ENCODE peak calls at places on chromosomes 12 and 14, in seven cellular contexts. One of them, this sample, is unnamed.

GRCh38 chr12:76259071-76259470 is 89.1 kb downstream of the BBS10 start:
- DNase-seq in K562: no peak
- DNase-seq in IMR-90: peak; percentile 44
- DNase-seq in PC-3: no peak
- DNase-seq in neural progenitor cell: peak; percentile 56
- DNase-seq in GM23248: peak; percentile 64
- DNase-seq in HCT116: no peak
- DNase-seq in this sample: no peak

GRCh38 chr12:24226745-24227350 is 277.4 kb upstream of the SOX5 start:
- DNase-seq in GM23248: peak; percentile 32
- DNase-seq in K562: no peak
- DNase-seq in neural progenitor cell: no peak
- DNase-seq in PC-3: peak; percentile 3
- DNase-seq in IMR-90: peak; percentile 91
- DNase-seq in HCT116: no peak
- DNase-seq in this sample: no peak

GRCh38 chr12:91065377-91065776 is 7.6 kb upstream of the KERA start:
- DNase-seq in K562: no peak
- DNase-seq in neural progenitor cell: no peak
- DNase-seq in PC-3: no peak
- DNase-seq in IMR-90: peak; percentile 11
- DNase-seq in HCT116: no peak
- DNase-seq in GM23248: no peak
- DNase-seq in this sample: no peak

GRCh38 chr12:2574536-2574935 is 220.2 kb upstream of the FKBP4 start:
- DNase-seq in K562: no peak
- DNase-seq in HCT116: no peak
- DNase-seq in PC-3: no peak
- DNase-seq in IMR-90: no peak
- DNase-seq in GM23248: no peak
- DNase-seq in neural progenitor cell: no peak
- DNase-seq in this sample: no peak

GRCh38 chr14:32428875-32429274 is 99.8 kb downstream of the AKAP6 start:
- DNase-seq in IMR-90: no peak
- DNase-seq in GM23248: no peak
- DNase-seq in K562: no peak
- DNase-seq in PC-3: no peak
- DNase-seq in HCT116: no peak
- DNase-seq in neural progenitor cell: no peak
- DNase-seq in this sample: no peak

GRCh38 chr12:44873898-44874297 is 2.2 kb downstream of the NELL2 start:
- DNase-seq in HCT116: peak; percentile 0
- DNase-seq in GM23248: peak; percentile 38
- DNase-seq in K562: no peak
- DNase-seq in IMR-90: peak; percentile 4
- DNase-seq in PC-3: peak; percentile 39
- DNase-seq in neural progenitor cell: no peak
- DNase-seq in this sample: peak; percentile 21

GRCh38 chr12:53067074-53067992 is 11.9 kb downstream of the SPRYD3 start:
- DNase-seq in K562: no peak
- DNase-seq in IMR-90: no peak
- DNase-seq in neural progenitor cell: no peak
- DNase-seq in GM23248: peak; percentile 52
- DNase-seq in PC-3: no peak
- DNase-seq in HCT116: no peak
- DNase-seq in this sample: no peak

GRCh38 chr12:111886662-111887545 is 44.9 kb downstream of the MAPKAPK5 start:
- DNase-seq in K562: no peak
- DNase-seq in HCT116: no peak
- DNase-seq in GM23248: no peak
- DNase-seq in PC-3: no peak
- DNase-seq in IMR-90: no peak
- DNase-seq in neural progenitor cell: no peak
- DNase-seq in this sample: no peak

GRCh38 chr14:36522347-36522971 is 2.4 kb upstream of the NKX2-1 start:
- DNase-seq in IMR-90: no peak
- DNase-seq in neural progenitor cell: peak; percentile 54
- DNase-seq in HCT116: no peak
- DNase-seq in K562: no peak
- DNase-seq in PC-3: no peak
- DNase-seq in GM23248: no peak
- DNase-seq in this sample: peak; percentile 71

GRCh38 chr12:109761631-109761950 is 48.0 kb downstream of the FAM222A start:
- DNase-seq in IMR-90: no peak
- DNase-seq in K562: no peak
- DNase-seq in GM23248: no peak
- DNase-seq in neural progenitor cell: no peak
- DNase-seq in HCT116: no peak
- DNase-seq in PC-3: no peak
- DNase-seq in this sample: no peak

GRCh38 chr14:39102265-39102968 is 618 bp downstream of the SEC23A start:
- DNase-seq in HCT116: no peak
- DNase-seq in PC-3: peak; percentile 42
- DNase-seq in neural progenitor cell: no peak
- DNase-seq in GM23248: peak; percentile 73
- DNase-seq in IMR-90: peak; percentile 44
- DNase-seq in K562: peak; percentile 21
- DNase-seq in this sample: peak; percentile 31

GRCh38 chr12:21276826-21277225 is 57.9 kb downstream of the SLCO1A2 start:
- DNase-seq in neural progenitor cell: no peak
- DNase-seq in IMR-90: no peak
- DNase-seq in PC-3: peak; percentile 2
- DNase-seq in HCT116: no peak
- DNase-seq in GM23248: no peak
- DNase-seq in K562: no peak
- DNase-seq in this sample: no peak

GRCh38 chr14:71139058-71139946 is 232.0 kb downstream of the PCNX1 start:
- DNase-seq in neural progenitor cell: peak; percentile 79
- DNase-seq in GM23248: peak; percentile 69
- DNase-seq in PC-3: peak; percentile 80
- DNase-seq in K562: peak; percentile 60
- DNase-seq in IMR-90: peak; percentile 48
- DNase-seq in HCT116: peak; percentile 21
- DNase-seq in this sample: peak; percentile 85

GRCh38 chr12:81573228-81573627 is 185.9 kb downstream of the PPFIA2 start:
- DNase-seq in HCT116: no peak
- DNase-seq in PC-3: no peak
- DNase-seq in IMR-90: peak; percentile 2
- DNase-seq in neural progenitor cell: no peak
- DNase-seq in GM23248: peak; percentile 24
- DNase-seq in K562: no peak
- DNase-seq in this sample: peak; percentile 1

GRCh38 chr12:30754383-30754749 is 385 bp downstream of the CAPRIN2 start:
- DNase-seq in HCT116: no peak
- DNase-seq in neural progenitor cell: no peak
- DNase-seq in K562: no peak
- DNase-seq in PC-3: no peak
- DNase-seq in GM23248: no peak
- DNase-seq in IMR-90: no peak
- DNase-seq in this sample: no peak

GRCh38 chr12:106551410-106551809 is 31.4 kb upstream of the RFX4 start:
- DNase-seq in GM23248: no peak
- DNase-seq in IMR-90: no peak
- DNase-seq in PC-3: peak; percentile 8
- DNase-seq in neural progenitor cell: no peak
- DNase-seq in K562: peak; percentile 14
- DNase-seq in HCT116: no peak
- DNase-seq in this sample: no peak

GRCh38 chr12:57688931-57689330 is 5.0 kb upstream of the OS9 start:
- DNase-seq in neural progenitor cell: no peak
- DNase-seq in PC-3: no peak
- DNase-seq in GM23248: no peak
- DNase-seq in HCT116: no peak
- DNase-seq in K562: no peak
- DNase-seq in IMR-90: no peak
- DNase-seq in this sample: no peak

GRCh38 chr12:90999946-91000345 is 4.8 kb downstream of the EPYC start:
- DNase-seq in K562: no peak
- DNase-seq in HCT116: no peak
- DNase-seq in IMR-90: peak; percentile 48
- DNase-seq in PC-3: peak; percentile 82
- DNase-seq in neural progenitor cell: no peak
- DNase-seq in GM23248: no peak
- DNase-seq in this sample: no peak

GRCh38 chr14:35386673-35387125 is 17.9 kb downstream of the NFKBIA start:
- DNase-seq in neural progenitor cell: peak; percentile 57
- DNase-seq in HCT116: no peak
- DNase-seq in K562: peak; percentile 76
- DNase-seq in PC-3: no peak
- DNase-seq in IMR-90: no peak
- DNase-seq in GM23248: no peak
- DNase-seq in this sample: no peak

GRCh38 chr14:64760146-64760755 is 56.0 kb downstream of the PLEKHG3 start:
- DNase-seq in neural progenitor cell: peak; percentile 70
- DNase-seq in PC-3: peak; percentile 49
- DNase-seq in HCT116: peak; percentile 24
- DNase-seq in IMR-90: peak; percentile 42
- DNase-seq in K562: peak; percentile 73
- DNase-seq in GM23248: peak; percentile 52
- DNase-seq in this sample: peak; percentile 78

GRCh38 chr12:113474635-113475436 is 3.2 kb upstream of the LHX5 start:
- DNase-seq in IMR-90: no peak
- DNase-seq in K562: no peak
- DNase-seq in GM23248: no peak
- DNase-seq in HCT116: no peak
- DNase-seq in neural progenitor cell: peak; percentile 50
- DNase-seq in PC-3: no peak
- DNase-seq in this sample: no peak

GRCh38 chr14:38837333-38838048 is 265.5 kb downstream of the SEC23A start:
- DNase-seq in neural progenitor cell: no peak
- DNase-seq in HCT116: no peak
- DNase-seq in PC-3: no peak
- DNase-seq in GM23248: no peak
- DNase-seq in K562: no peak
- DNase-seq in IMR-90: no peak
- DNase-seq in this sample: no peak

GRCh38 chr14:28142400-28143015 is 624.1 kb upstream of the FOXG1 start:
- DNase-seq in GM23248: no peak
- DNase-seq in neural progenitor cell: peak; percentile 19
- DNase-seq in PC-3: peak; percentile 65
- DNase-seq in K562: no peak
- DNase-seq in IMR-90: no peak
- DNase-seq in HCT116: no peak
- DNase-seq in this sample: peak; percentile 57

DNA sequence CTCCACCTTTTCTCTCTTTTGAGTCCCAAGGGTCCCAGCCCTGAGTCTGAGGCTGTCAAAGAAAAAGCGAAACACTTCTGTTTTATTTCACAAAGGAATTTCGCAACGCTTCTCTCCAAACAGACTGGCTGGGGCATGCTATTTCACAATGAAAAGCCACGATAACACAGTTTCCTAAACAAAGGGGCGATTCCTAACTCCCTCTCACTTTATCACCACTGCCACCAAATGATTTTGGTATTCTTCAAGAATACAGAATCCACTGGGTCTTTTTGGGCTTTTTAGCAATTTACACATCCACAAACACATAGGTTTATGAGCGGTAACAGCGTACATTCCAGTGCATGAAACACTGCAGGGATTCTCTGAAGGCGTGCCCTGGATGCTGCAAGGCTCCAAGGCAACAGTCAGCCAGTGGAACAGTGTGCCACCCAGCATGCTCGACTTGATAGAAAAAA is 161.2 kb downstream of the DAD1 start:
- DNase-seq in IMR-90: peak; percentile 57
- DNase-seq in neural progenitor cell: peak; percentile 17
- DNase-seq in PC-3: no peak
- DNase-seq in HCT116: no peak
- DNase-seq in GM23248: peak; percentile 87
- DNase-seq in K562: no peak
- DNase-seq in this sample: peak; percentile 15
- H2AFZ ChIP-seq in IMR-90: no peak overlapping the region
- H2AFZ ChIP-seq in neural progenitor cell: peak overlapping the region; percentile 51
- H2AFZ ChIP-seq in PC-3: no peak overlapping the region
- H2AFZ ChIP-seq in HCT116: no peak overlapping the region
- H2AFZ ChIP-seq in GM23248: peak overlapping the region; percentile 69
- H2AFZ ChIP-seq in K562: no peak overlapping the region
- H2AFZ ChIP-seq in this sample: peak overlapping the region; percentile 58

DNA sequence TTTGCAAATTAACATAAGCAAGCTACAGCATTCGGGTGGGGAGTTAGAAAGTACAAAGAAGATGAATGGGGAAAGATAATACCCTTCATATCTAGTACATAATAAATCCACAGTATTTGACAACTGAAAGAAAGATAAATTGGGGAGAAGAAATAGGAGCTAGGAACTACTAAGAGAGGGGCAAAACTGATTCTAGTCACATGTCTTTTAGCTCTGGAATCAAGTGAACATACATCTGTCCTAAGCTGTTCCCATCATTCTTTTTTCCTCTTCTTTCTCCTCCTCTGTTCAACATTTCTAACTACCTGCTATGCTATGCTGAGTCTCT is 15.3 kb upstream of the APOF start:
- DNase-seq in neural progenitor cell: no peak
- DNase-seq in K562: no peak
- DNase-seq in PC-3: no peak
- DNase-seq in GM23248: no peak
- DNase-seq in IMR-90: no peak
- DNase-seq in HCT116: no peak
- DNase-seq in this sample: no peak
- H2AFZ ChIP-seq in neural progenitor cell: peak overlapping the region; percentile 76
- H2AFZ ChIP-seq in K562: peak overlapping the region; percentile 93
- H2AFZ ChIP-seq in PC-3: peak overlapping the region; percentile 68
- H2AFZ ChIP-seq in GM23248: peak overlapping the region; percentile 42
- H2AFZ ChIP-seq in IMR-90: no peak overlapping the region
- H2AFZ ChIP-seq in HCT116: no peak overlapping the region
- H2AFZ ChIP-seq in this sample: peak overlapping the region; percentile 96

GRCh38 chr14:63283501-63284248 is 35.1 kb downstream of the GPHB5 start:
- DNase-seq in PC-3: no peak
- DNase-seq in K562: no peak
- DNase-seq in GM23248: no peak
- DNase-seq in IMR-90: no peak
- DNase-seq in HCT116: no peak
- DNase-seq in neural progenitor cell: no peak
- DNase-seq in this sample: no peak
- H2AFZ ChIP-seq in PC-3: no peak overlapping the region
- H2AFZ ChIP-seq in K562: no peak overlapping the region
- H2AFZ ChIP-seq in GM23248: peak overlapping the region; percentile 75
- H2AFZ ChIP-seq in IMR-90: no peak overlapping the region
- H2AFZ ChIP-seq in HCT116: no peak overlapping the region
- H2AFZ ChIP-seq in neural progenitor cell: peak overlapping the region; percentile 38
- H2AFZ ChIP-seq in this sample: no peak overlapping the region

DNA sequence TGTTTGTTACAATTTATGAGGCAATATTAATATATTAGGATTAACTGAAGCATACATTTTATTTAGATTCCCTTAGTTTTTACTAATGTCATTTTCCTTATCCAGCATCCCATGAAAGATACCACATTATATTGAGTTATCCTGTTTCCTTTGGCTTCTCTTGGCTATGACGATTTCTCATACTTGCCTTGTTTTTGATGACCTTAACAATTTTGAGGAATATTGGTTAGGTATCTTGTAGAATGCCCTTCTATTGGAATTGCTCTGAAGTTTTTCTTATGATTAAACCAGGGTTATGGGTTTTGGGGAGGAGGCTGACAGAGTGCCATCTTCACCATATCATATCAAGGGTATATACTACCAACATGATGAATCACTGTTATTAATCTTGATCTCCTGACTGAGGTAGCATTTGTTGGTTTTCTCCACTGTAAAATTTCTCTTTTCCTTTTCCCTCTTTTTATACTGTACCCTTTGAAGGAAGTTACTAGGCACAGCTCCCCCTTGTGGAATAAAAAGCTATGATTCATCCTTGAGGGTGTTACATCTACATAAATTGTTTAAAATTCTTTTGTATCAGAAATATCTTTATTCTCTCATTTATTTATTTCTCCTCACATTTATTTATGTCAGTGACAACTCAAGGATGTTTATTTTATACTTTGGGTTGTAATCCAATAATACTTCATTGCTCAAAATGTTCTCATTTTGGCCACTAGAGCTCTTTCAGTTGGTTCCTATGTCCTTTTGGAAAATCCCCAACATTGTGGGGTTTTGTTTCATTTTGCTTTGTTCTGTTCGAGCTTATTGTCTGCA is 239.0 kb downstream of the SLC16A7 start:
- DNase-seq in HCT116: peak; percentile 13
- DNase-seq in IMR-90: peak; percentile 47
- DNase-seq in PC-3: peak; percentile 64
- DNase-seq in GM23248: peak; percentile 53
- DNase-seq in K562: no peak
- DNase-seq in neural progenitor cell: peak; percentile 31
- DNase-seq in this sample: peak; percentile 75
- H2AFZ ChIP-seq in HCT116: no peak overlapping the region
- H2AFZ ChIP-seq in IMR-90: no peak overlapping the region
- H2AFZ ChIP-seq in PC-3: no peak overlapping the region
- H2AFZ ChIP-seq in GM23248: no peak overlapping the region
- H2AFZ ChIP-seq in K562: no peak overlapping the region
- H2AFZ ChIP-seq in neural progenitor cell: no peak overlapping the region
- H2AFZ ChIP-seq in this sample: no peak overlapping the region

This sample was measured in GM23338.